ENCODE peak calls at places on chromosomes 3 and 15, in four cellular contexts. H is mesendoderm, R is NCI-H2081, Y is GOT3. I is an unnamed sample.

GRCh38 chr15:52427804-52428203 is 100.9 kb downstream of the MYO5A start:
- DNase-seq in H (peak), R (no peak), Y (no peak), I (no peak)

GRCh38 chr3:134364061-134364935 is 9.9 kb downstream of the AMOTL2 start:
- DNase-seq in H (peak), R (peak), Y (peak), I (peak)

GRCh38 chr3:61172684-61173083 is 78.6 kb downstream of the FHIT start:
- DNase-seq in H (peak), R (no peak), Y (no peak), I (peak)

GRCh38 chr3:20225769-20226168 is 39.8 kb upstream of the SGO1 start:
- DNase-seq in H (peak), R (peak), Y (no peak), I (peak)

GRCh38 chr3:157390713-157391515 is 45.7 kb upstream of the PTX3 start:
- DNase-seq in H (no peak), R (no peak), Y (no peak), I (no peak)

GRCh38 chr3:52277071-52277964 is 1.1 kb downstream of the WDR82 start:
- DNase-seq in H (peak), R (no peak), Y (peak), I (peak)

GRCh38 chr3:64889991-64890390 is 202.2 kb upstream of the ADAMTS9 start:
- DNase-seq in H (no peak), R (no peak), Y (no peak), I (no peak)

GRCh38 chr15:75606711-75607684 is 18.5 kb downstream of the SNUPN start:
- DNase-seq in H (no peak), R (no peak), Y (no peak), I (no peak)

GRCh38 chr15:94246016-94246415 is 14.7 kb downstream of the MCTP2 start:
- DNase-seq in H (no peak), R (no peak), Y (no peak), I (no peak)

GRCh38 chr3:73490453-73491311 is 134.1 kb downstream of the PDZRN3 start:
- DNase-seq in H (peak), R (no peak), Y (no peak), I (peak)

GRCh38 chr15:94674251-94674650 is 442.9 kb downstream of the MCTP2 start:
- DNase-seq in H (no peak), R (no peak), Y (no peak), I (no peak)

GRCh38 chr15:33963831-33964664 is 4.2 kb upstream of the CHRM5 start:
- DNase-seq in H (peak), R (peak), Y (no peak), I (peak)

GRCh38 chr15:98421419-98422085 is 226.8 kb upstream of the IGF1R start:
- DNase-seq in H (peak), R (peak), Y (no peak), I (peak)

GRCh38 chr3:23648326-23648964 is 157.3 kb upstream of the UBE2E1 start:
- DNase-seq in H (peak), R (no peak), Y (peak), I (no peak)

GRCh38 chr3:57227930-57228733 is 603 bp downstream of the APPL1 start:
- DNase-seq in H (peak), R (peak), Y (no peak), I (peak)

GRCh38 chr15:94042163-94042954 is 189.0 kb upstream of the MCTP2 start:
- DNase-seq in H (no peak), R (no peak), Y (no peak), I (no peak)

GRCh38 chr3:8824238-8824637 is 54.8 kb upstream of the OXTR start:
- DNase-seq in H (no peak), R (no peak), Y (no peak), I (no peak)

GRCh38 chr3:126959921-126960603 is 22.9 kb upstream of the PLXNA1 start:
- DNase-seq in H (peak), R (peak), Y (no peak), I (peak)

GRCh38 chr3:119149484-119149883 is 3.5 kb downstream of the TEX55 start:
- DNase-seq in H (no peak), R (no peak), Y (no peak), I (no peak)

GRCh38 chr3:9930804-9931418 is 2.7 kb upstream of the CRELD1 start:
- DNase-seq in H (no peak), R (no peak), Y (no peak), I (no peak)

GRCh38 chr3:15875016-15875689 is 77.4 kb upstream of the ANKRD28 start:
- DNase-seq in H (no peak), R (no peak), Y (no peak), I (no peak)

GRCh38 chr3:187954486-187955075 is 199.4 kb upstream of the LPP start:
- DNase-seq in H (no peak), R (no peak), Y (no peak), I (no peak)

GRCh38 chr3:53068176-53068575 is 22.3 kb upstream of the SFMBT1 start:
- DNase-seq in H (no peak), R (no peak), Y (no peak), I (peak)

GRCh38 chr15:78206326-78207109 is 27.8 kb downstream of the ACSBG1 start:
- DNase-seq in H (peak), R (no peak), Y (no peak), I (peak)

GRCh38 chr3:169886671-169887070 is 16.9 kb upstream of the LRRC31 start:
- DNase-seq in H (no peak), R (peak), Y (peak), I (no peak)

I was measured in H7.